ENCODE peak calls at places on chromosomes 16 and 17, in five cellular contexts. A is GDM1, S is cardiac fibroblast, J is T-cell, Y is A549. P is an unnamed sample.

GRCh38 chr16:1610071-1610840 is 1.6 kb downstream of the IFT140 start:
- DNase-seq in S (peak; percentile 87), A (peak; percentile 75), Y (peak; percentile 81), J (peak; percentile 93), P (peak; percentile 90)

GRCh38 chr16:67930191-67930590 is 1.5 kb downstream of the CTRL start:
- DNase-seq in A (no peak), J (no peak), Y (no peak), S (no peak), P (no peak)

GRCh38 chr17:58679263-58680037 is 12.4 kb downstream of the TEX14 start:
- DNase-seq in J (no peak), A (no peak), S (peak; percentile 95), Y (peak; percentile 71), P (peak; percentile 73)

GRCh38 chr16:56916571-56917403 is 15.2 kb upstream of the HERPUD1 start:
- DNase-seq in A (no peak), S (no peak), Y (no peak), J (no peak), P (no peak)

GRCh38 chr16:370980-371728 is 816 bp upstream of the MRPL28 start:
- DNase-seq in Y (no peak), J (no peak), S (no peak), A (no peak), P (no peak)

GRCh38 chr17:68453991-68454665 is 3.2 kb downstream of the WIPI1 start:
- DNase-seq in J (no peak), A (no peak), S (no peak), Y (no peak), P (no peak)

GRCh38 chr16:676565-677297 is 1.3 kb downstream of the RHBDL1 start:
- DNase-seq in Y (no peak), J (no peak), S (no peak), A (no peak), P (no peak)

GRCh38 chr17:27294689-27295630 is 1.0 kb downstream of the WSB1 start:
- DNase-seq in J (no peak), A (peak; percentile 67), S (peak; percentile 91), Y (peak; percentile 77), P (peak; percentile 49)

GRCh38 chr17:19538095-19539039 is 4.7 kb downstream of the SLC47A1 start:
- DNase-seq in Y (no peak), J (no peak), A (no peak), S (no peak), P (no peak)